ENCODE peak calls at places on chromosomes 12 and 14, in six cellular contexts. Q is effector memory CD4-positive, alpha-beta T cell; B is T follicular helper cell; O is adipocyte; X is IMR-90; E is colonic mucosa. P is an unnamed sample.

GRCh38 chr12:55742719-55743130 is at the start of gene GDF11:
- DNase-seq in Q (peak; percentile 72), B (peak; percentile 70), O (peak; percentile 94), X (peak; percentile 74), E (peak; percentile 74), P (peak; percentile 73)

GRCh38 chr12:57864811-57865751 is 18.6 kb upstream of the CTDSP2 start:
- DNase-seq in Q (no peak), B (no peak), O (peak; percentile 96), X (peak; percentile 77), E (peak; percentile 78), P (peak; percentile 87)

GRCh38 chr12:19867970-19868369 is 428.7 kb downstream of the AEBP2 start:
- DNase-seq in Q (no peak), B (no peak), O (no peak), X (no peak), E (no peak), P (no peak)

GRCh38 chr14:103594265-103594664 is 31.5 kb downstream of the COA8 start:
- DNase-seq in Q (no peak), B (no peak), O (peak; percentile 67), X (peak; percentile 74), E (no peak), P (peak; percentile 85)

GRCh38 chr14:32408018-32408417 is 78.9 kb downstream of the AKAP6 start:
- DNase-seq in Q (no peak), B (no peak), O (no peak), X (no peak), E (no peak), P (peak; percentile 58)

GRCh38 chr12:109940339-109940923 is 40.4 kb downstream of the TCHP start:
- DNase-seq in Q (no peak), B (no peak), O (no peak), X (no peak), E (peak; percentile 67), P (no peak)

GRCh38 chr12:91577586-91578539 is 395.2 kb upstream of the DCN start:
- DNase-seq in Q (no peak), B (no peak), O (peak; percentile 73), X (peak; percentile 35), E (no peak), P (peak; percentile 45)

GRCh38 chr14:102508410-102508773 is 1.2 kb downstream of the ANKRD9 start:
- DNase-seq in Q (no peak), B (no peak), O (no peak), X (no peak), E (peak; percentile 91), P (no peak)

GRCh38 chr14:51816031-51816430 is 44.4 kb upstream of the GNG2 start:
- DNase-seq in Q (no peak), B (no peak), O (no peak), X (no peak), E (no peak), P (no peak)

GRCh38 chr12:120996133-120996746 is 17.9 kb downstream of the HNF1A start:
- DNase-seq in Q (no peak), B (no peak), O (no peak), X (no peak), E (no peak), P (no peak)